ENCODE peak calls at places on chromosome 17, in five cellular contexts. D is fibroblast of pulmonary artery, N is thyroid gland, R is lower lobe of right lung, O is AG04449. U is an unnamed sample.

GRCh38 chr17:43020030-43020621 is 2.1 kb downstream of the VAT1 start:
- DNase-seq in D (peak), O (no peak), R (no peak), N (no peak), U (no peak)

GRCh38 chr17:41655611-41656111 is 31.3 kb upstream of the KRT17 start:
- DNase-seq in R (peak), O (no peak), D (no peak), N (peak), U (no peak)

GRCh38 chr17:9217151-9218067 is 196.1 kb downstream of the NTN1 start:
- DNase-seq in D (peak), R (no peak), N (no peak), O (peak), U (no peak)

GRCh38 chr17:70168044-70168978 is 1.0 kb upstream of the KCNJ2 start:
- DNase-seq in R (peak), O (peak), D (peak), N (peak), U (no peak)

GRCh38 chr17:57518587-57519118 is 226.4 kb downstream of the CCDC182 start:
- DNase-seq in N (peak), R (no peak), D (no peak), O (no peak), U (no peak)

GRCh38 chr17:38915639-38915995 is 9.8 kb upstream of the LASP1NB start:
- DNase-seq in D (no peak), R (no peak), O (no peak), N (no peak), U (peak)

GRCh38 chr17:46190763-46191162 is 2.5 kb downstream of the KANSL1 start:
- DNase-seq in N (no peak), O (no peak), R (no peak), D (no peak), U (no peak)

GRCh38 chr17:77941004-77941403 is 17.5 kb upstream of the TNRC6C start:
- DNase-seq in R (no peak), O (no peak), D (no peak), N (no peak), U (no peak)

GRCh38 chr17:60751884-60752283 is 74.2 kb downstream of the BCAS3 start:
- DNase-seq in O (no peak), N (no peak), R (no peak), D (no peak), U (no peak)

GRCh38 chr17:53058031-53058430 is 764.7 kb upstream of the KIF2B start:
- DNase-seq in D (no peak), N (peak), O (no peak), R (no peak), U (no peak)

GRCh38 chr17:80124351-80124981 is 22.5 kb downstream of the EIF4A3 start:
- DNase-seq in N (peak), O (no peak), D (peak), R (no peak), U (no peak)

GRCh38 chr17:43823350-43824084 is 9.4 kb downstream of the MPP3 start:
- DNase-seq in N (no peak), D (no peak), R (peak), O (no peak), U (no peak)

GRCh38 chr17:73362697-73363096 is 50.9 kb upstream of the CDC42EP4 start:
- DNase-seq in D (no peak), R (no peak), N (no peak), O (no peak), U (no peak)

GRCh38 chr17:3799181-3799627 is 1.8 kb downstream of the ITGAE start:
- DNase-seq in D (no peak), R (no peak), N (no peak), O (no peak), U (no peak)

GRCh38 chr17:66548659-66549311 is 246.4 kb downstream of the PRKCA start:
- DNase-seq in R (no peak), D (no peak), N (no peak), O (no peak), U (no peak)

GRCh38 chr17:17165666-17166308 is 40.3 kb downstream of the PLD6 start:
- DNase-seq in N (no peak), R (no peak), O (no peak), D (no peak), U (peak)

GRCh38 chr17:19717411-19717908 is 1.1 kb upstream of the SLC47A2 start:
- DNase-seq in R (no peak), N (peak), O (no peak), D (no peak), U (no peak)

GRCh38 chr17:79401704-79402075 is 209.2 kb downstream of the RBFOX3 start:
- DNase-seq in N (no peak), O (no peak), R (no peak), D (no peak), U (no peak)

GRCh38 chr17:56595831-56596740 is 2.6 kb downstream of the NOG start:
- DNase-seq in D (no peak), N (peak), O (no peak), R (peak), U (no peak)

GRCh38 chr17:69732272-69732671 is 317.8 kb downstream of the MAP2K6 start:
- DNase-seq in N (no peak), R (no peak), O (no peak), D (no peak), U (no peak)

GRCh38 chr17:77959926-77960521 is 1.5 kb downstream of the TNRC6C start:
- DNase-seq in D (peak), N (peak), R (no peak), O (no peak), U (no peak)

GRCh38 chr17:79907855-79908254 is 68.6 kb upstream of the CBX4 start:
- DNase-seq in O (no peak), D (no peak), N (peak), R (peak), U (peak)

GRCh38 chr17:77566566-77566965 is 391.9 kb upstream of the TNRC6C start:
- DNase-seq in N (no peak), O (no peak), D (no peak), R (peak), U (peak)

GRCh38 chr17:12301551-12301950 is 280.9 kb downstream of the MAP2K4 start:
- DNase-seq in R (no peak), D (no peak), N (no peak), O (no peak), U (no peak)

GRCh38 chr17:19724501-19725420 is 8.4 kb upstream of the SLC47A2 start:
- DNase-seq in R (peak), O (no peak), D (no peak), N (peak), U (peak)

GRCh38 chr17:67208232-67208631 is 36.8 kb downstream of the HELZ start:
- DNase-seq in O (no peak), R (no peak), N (no peak), D (peak), U (no peak)

GRCh38 chr17:55587608-55588139 is 76.4 kb upstream of the SMIM36 start:
- DNase-seq in D (peak), N (no peak), O (no peak), R (no peak), U (no peak)

GRCh38 chr17:31654936-31655335 is 204.1 kb downstream of the COPRS start:
- DNase-seq in R (no peak), D (no peak), N (no peak), O (no peak), U (no peak)

GRCh38 chr17:65278820-65279184 is 141.6 kb downstream of the RGS9 start:
- DNase-seq in N (no peak), R (no peak), O (no peak), D (no peak), U (no peak)
- TF ChIP-seq CTCF in N (no peak), R (no peak), O (no peak), D (no peak), U (no peak)

GRCh38 chr17:76548378-76549214 is 8.8 kb downstream of the PRCD start:
- DNase-seq in O (no peak), N (no peak), D (no peak), R (no peak), U (no peak)
- TF ChIP-seq CTCF in O (no peak), N (no peak), D (no peak), R (no peak), U (no peak)

DNA sequence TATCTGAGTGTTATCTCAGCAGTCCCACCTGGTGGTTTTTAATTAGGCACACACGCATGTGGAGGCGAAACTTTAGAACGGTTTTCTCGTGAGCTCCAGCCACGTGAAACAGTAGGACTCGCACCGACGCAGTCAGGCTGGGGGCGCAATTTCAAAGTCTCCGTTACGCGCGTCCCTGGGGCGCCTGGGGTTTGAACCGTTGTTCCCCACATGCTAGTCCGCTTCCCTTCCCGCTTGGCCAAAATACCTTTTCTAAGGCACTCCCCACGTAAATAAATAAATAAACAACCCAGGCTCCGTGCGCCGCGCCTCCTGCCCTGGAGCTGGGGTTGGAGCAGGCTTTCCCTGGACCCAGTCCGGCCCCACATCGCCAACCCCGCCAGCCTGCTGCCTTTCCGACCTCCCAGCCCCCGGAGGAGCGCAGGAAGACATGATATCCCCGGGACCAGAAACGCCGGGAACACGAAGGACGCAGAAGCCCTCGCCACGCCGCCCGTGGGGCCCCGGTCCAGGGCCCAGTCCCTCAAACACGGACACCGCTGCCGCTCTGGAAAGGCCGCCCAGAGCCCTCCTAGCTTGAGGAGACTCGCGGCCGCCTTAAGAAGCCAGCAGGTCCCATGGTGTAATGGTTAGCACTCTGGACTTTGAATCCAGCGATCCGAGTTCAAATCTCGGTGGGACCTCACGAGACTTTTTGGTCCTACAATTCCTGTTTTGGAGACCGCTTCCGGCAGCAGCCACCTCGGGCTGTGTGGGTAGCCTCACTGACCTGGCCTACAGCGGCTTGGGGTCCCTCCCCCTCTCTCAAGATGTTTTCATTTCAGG is 18.2 kb downstream of the GNGT2 start:
- DNase-seq in R (peak), D (peak), N (peak), O (peak), U (no peak)
- TF ChIP-seq CTCF in R (peak), D (peak), N (peak), O (peak), U (peak)

GRCh38 chr17:44899074-44899782 is at the start of gene EFTUD2:
- DNase-seq in R (peak), O (no peak), N (peak), D (peak), U (peak)

GRCh38 chr17:44898768-44899073 is 524 bp downstream of the EFTUD2 start:
- DNase-seq in O (no peak), D (peak), R (peak), N (peak), U (no peak)

GRCh38 chr17:44892250-44892649 is 7.0 kb downstream of the EFTUD2 start:
- DNase-seq in D (no peak), O (no peak), N (no peak), R (no peak), U (no peak)

GRCh38 chr17:44889003-44889402 is 10.2 kb downstream of the EFTUD2 start:
- DNase-seq in O (no peak), D (no peak), R (no peak), N (no peak), U (no peak)

GRCh38 chr17:44894642-44895041 is 4.6 kb downstream of the EFTUD2 start:
- DNase-seq in R (no peak), N (no peak), D (no peak), O (no peak), U (no peak)
- TF ChIP-seq CTCF in R (no peak), N (no peak), D (no peak), O (no peak), U (no peak)

GRCh38 chr17:74782571-74782970 is 6.4 kb upstream of the NAT9 start:
- DNase-seq in D (no peak), O (no peak), N (no peak), R (no peak), U (no peak)

GRCh38 chr17:74777884-74778490 is 1.8 kb upstream of the NAT9 start:
- DNase-seq in R (no peak), O (no peak), N (no peak), D (no peak), U (no peak)

GRCh38 chr17:74778960-74779359 is 2.8 kb upstream of the NAT9 start:
- DNase-seq in R (no peak), D (peak), O (no peak), N (no peak), U (no peak)

GRCh38 chr17:74780443-74781238 is 4.5 kb upstream of the NAT9 start:
- DNase-seq in N (no peak), D (no peak), R (no peak), O (no peak), U (no peak)

GRCh38 chr17:74779948-74780400 is 3.8 kb upstream of the NAT9 start:
- DNase-seq in N (no peak), D (no peak), R (peak), O (no peak), U (no peak)
- TF ChIP-seq CTCF in N (no peak), D (no peak), R (no peak), O (no peak), U (no peak)

GRCh38 chr17:28986714-28987367 is 19.0 kb downstream of the SEZ6 start:
- DNase-seq in O (no peak), R (no peak), D (no peak), N (no peak), U (no peak)
- TF ChIP-seq CTCF in O (no peak), R (no peak), D (no peak), N (no peak), U (no peak)

GRCh38 chr17:21018894-21019293 is 23.9 kb downstream of the USP22 start:
- DNase-seq in R (no peak), O (no peak), N (no peak), D (no peak), U (no peak)

GRCh38 chr17:21020622-21021021 is 22.2 kb downstream of the USP22 start:
- DNase-seq in N (no peak), D (no peak), R (no peak), O (no peak), U (no peak)

GRCh38 chr17:21017861-21018260 is 24.9 kb downstream of the USP22 start:
- DNase-seq in O (no peak), N (no peak), D (no peak), R (no peak), U (no peak)

GRCh38 chr17:21021208-21021803 is 21.5 kb downstream of the USP22 start:
- DNase-seq in D (no peak), N (no peak), O (no peak), R (no peak), U (no peak)

GRCh38 chr17:21019976-21020575 is 22.7 kb downstream of the USP22 start:
- DNase-seq in O (no peak), D (peak), N (no peak), R (no peak), U (no peak)
- TF ChIP-seq CTCF in O (peak), D (peak), N (no peak), R (no peak), U (peak)

GRCh38 chr17:51857052-51857593 is 301.4 kb downstream of the CA10 start:
- DNase-seq in R (no peak), D (no peak), N (no peak), O (no peak), U (no peak)

GRCh38 chr17:51860934-51861561 is 297.5 kb downstream of the CA10 start:
- DNase-seq in N (no peak), O (no peak), D (peak), R (no peak), U (no peak)
- TF ChIP-seq CTCF in N (peak), O (peak), D (peak), R (peak), U (peak)

GRCh38 chr17:29766796-29767327 is 144.2 kb upstream of the CORO6 start:
- DNase-seq in D (no peak), R (no peak), N (no peak), O (no peak), U (no peak)
- TF ChIP-seq CTCF in D (no peak), R (no peak), N (no peak), O (no peak), U (no peak)

DNA sequence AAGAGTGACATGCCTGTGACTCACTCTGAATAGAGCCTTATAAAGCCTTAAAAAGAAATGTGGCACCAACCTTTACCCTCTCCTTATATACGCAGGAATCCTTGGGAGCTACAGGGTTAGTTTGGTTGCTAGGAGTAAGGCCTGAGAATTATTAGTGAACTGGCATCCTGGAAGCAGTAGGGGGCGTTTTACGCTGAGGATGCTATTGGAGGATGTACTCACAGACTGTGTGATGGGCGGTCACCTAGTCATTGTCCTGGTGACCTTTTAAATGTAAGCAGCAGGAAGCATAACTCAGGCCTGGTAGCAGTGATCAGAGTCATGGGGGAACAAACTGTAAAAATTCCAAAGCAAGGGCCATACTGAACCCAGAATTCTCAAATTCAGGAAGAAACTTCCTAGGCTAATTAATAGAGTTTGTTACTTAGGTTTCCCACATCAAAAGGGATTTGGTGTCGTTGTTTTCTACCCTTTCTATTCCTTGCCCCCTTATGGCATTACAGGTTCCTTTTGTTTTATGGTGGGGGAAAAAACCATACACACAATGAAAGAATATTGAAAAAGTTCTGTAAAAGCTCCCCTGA is 153.8 kb downstream of the SNX11 start:
- DNase-seq in R (no peak), O (no peak), D (no peak), N (no peak), U (no peak)
- TF ChIP-seq CTCF in R (peak), O (peak), D (peak), N (no peak), U (peak)

U was measured in chondrocyte.